ENCODE peak calls at places on chromosome 19, in four cellular contexts. Z is GM12878, U is HL-60, K is K562. D is an unnamed sample.

GRCh38 chr19:47266401-47266885 is 8.2 kb upstream of the INAFM1 start:
- DNase-seq in Z (no peak), U (no peak), K (no peak), D (no peak)

GRCh38 chr19:38162094-38162493 is 61.9 kb downstream of the DPF1 start:
- DNase-seq in Z (no peak), U (no peak), K (no peak), D (no peak)

GRCh38 chr19:6238643-6239281 is 41.0 kb downstream of the MLLT1 start:
- DNase-seq in Z (no peak), U (no peak), K (no peak), D (peak; percentile 4)

GRCh38 chr19:47813304-47813994 is 8.3 kb upstream of the CRX start:
- DNase-seq in Z (no peak), U (peak; percentile 64), K (peak; percentile 93), D (peak; percentile 80)

GRCh38 chr19:38932425-38933179 is 1.9 kb downstream of the MRPS12 start:
- DNase-seq in Z (no peak), U (peak; percentile 45), K (peak; percentile 20), D (no peak)

GRCh38 chr19:43524922-43525835 is 1.8 kb downstream of the ETHE1 start:
- DNase-seq in Z (peak; percentile 44), U (peak; percentile 92), K (no peak), D (no peak)

GRCh38 chr19:46716672-46717033 is 261 bp downstream of the PRKD2 start:
- DNase-seq in Z (no peak), U (no peak), K (peak; percentile 45), D (no peak)

GRCh38 chr19:46753420-46754155 is 7.3 kb upstream of the STRN4 start:
- DNase-seq in Z (no peak), U (peak; percentile 77), K (peak; percentile 50), D (peak; percentile 73)

GRCh38 chr19:42343344-42344110 is 18.1 kb downstream of the MEGF8 start:
- DNase-seq in Z (no peak), U (no peak), K (no peak), D (no peak)

GRCh38 chr19:56015756-56016155 is 29.2 kb downstream of the NLRP5 start:
- DNase-seq in Z (no peak), U (no peak), K (peak; percentile 22), D (no peak)

GRCh38 chr19:58356971-58357797 is 3.9 kb upstream of the A1BG start:
- DNase-seq in Z (no peak), U (no peak), K (no peak), D (no peak)

GRCh38 chr19:43639507-43640423 is at the start of gene CADM4:
- DNase-seq in Z (no peak), U (no peak), K (peak; percentile 89), D (peak; percentile 49)

GRCh38 chr19:31214997-31215396 is 134.2 kb downstream of the TSHZ3 start:
- DNase-seq in Z (no peak), U (no peak), K (no peak), D (no peak)

GRCh38 chr19:10295847-10296591 is 6.3 kb downstream of the ICAM5 start:
- DNase-seq in Z (no peak), U (no peak), K (peak; percentile 21), D (no peak)

GRCh38 chr19:9819590-9819898 is 665 bp upstream of the FBXL12 start:
- DNase-seq in Z (no peak), U (no peak), K (peak; percentile 91), D (no peak)

GRCh38 chr19:30447276-30447870 is 75.2 kb downstream of the ZNF536 start:
- DNase-seq in Z (no peak), U (no peak), K (no peak), D (no peak)

GRCh38 chr19:32691952-32692726 is 518 bp downstream of the NUDT19 start:
- DNase-seq in Z (no peak), U (peak; percentile 77), K (peak; percentile 65), D (peak; percentile 46)

GRCh38 chr19:52170863-52171320 is 529 bp downstream of the ZNF836 start:
- DNase-seq in Z (no peak), U (peak; percentile 3), K (no peak), D (peak; percentile 25)

GRCh38 chr19:33208371-33208770 is 14.2 kb downstream of the LRP3 start:
- DNase-seq in Z (no peak), U (no peak), K (no peak), D (no peak)

GRCh38 chr19:30580673-30581072 is 208.5 kb downstream of the ZNF536 start:
- DNase-seq in Z (no peak), U (no peak), K (no peak), D (no peak)

GRCh38 chr19:52464798-52465470 is 11.6 kb downstream of the ZNF578 start:
- DNase-seq in Z (no peak), U (no peak), K (peak; percentile 48), D (no peak)

GRCh38 chr19:37329686-37330085 is 41.2 kb upstream of the ZNF527 start:
- DNase-seq in Z (no peak), U (no peak), K (no peak), D (no peak)

GRCh38 chr19:42514449-42514848 is 13.8 kb downstream of the CEACAM1 start:
- DNase-seq in Z (no peak), U (no peak), K (no peak), D (no peak)

GRCh38 chr19:31317542-31317941 is 31.7 kb downstream of the TSHZ3 start:
- DNase-seq in Z (no peak), U (no peak), K (no peak), D (no peak)

GRCh38 chr19:46885411-46885810 is 24.6 kb downstream of the ARHGAP35 start:
- DNase-seq in Z (no peak), U (no peak), K (no peak), D (no peak)

GRCh38 chr19:17076539-17076919 is 952 bp downstream of the MYO9B start:
- DNase-seq in Z (no peak), U (no peak), K (no peak), D (no peak)

GRCh38 chr19:51083783-51084182 is 1.1 kb upstream of the KLK14 start:
- DNase-seq in Z (no peak), U (no peak), K (no peak), D (no peak)

GRCh38 chr19:2491130-2491801 is 15.3 kb downstream of the GADD45B start:
- DNase-seq in Z (no peak), U (no peak), K (no peak), D (no peak)

GRCh38 chr19:10193666-10194499 is 870 bp downstream of the DNMT1 start:
- DNase-seq in Z (no peak), U (no peak), K (peak; percentile 75), D (no peak)

GRCh38 chr19:22784051-22784450 is at the start of gene ZNF99:
- DNase-seq in Z (no peak), U (no peak), K (no peak), D (no peak)

GRCh38 chr19:46624958-46625661 is at the start of gene PTGIR:
- DNase-seq in Z (no peak), U (peak; percentile 29), K (peak; percentile 67), D (no peak)

GRCh38 chr19:14408641-14409120 is 10.5 kb downstream of the DDX39A start:
- DNase-seq in Z (no peak), U (no peak), K (peak; percentile 12), D (no peak)

GRCh38 chr19:46704379-46705076 is 12.4 kb downstream of the PRKD2 start:
- DNase-seq in Z (no peak), U (peak; percentile 78), K (peak; percentile 79), D (peak; percentile 87)

DNA sequence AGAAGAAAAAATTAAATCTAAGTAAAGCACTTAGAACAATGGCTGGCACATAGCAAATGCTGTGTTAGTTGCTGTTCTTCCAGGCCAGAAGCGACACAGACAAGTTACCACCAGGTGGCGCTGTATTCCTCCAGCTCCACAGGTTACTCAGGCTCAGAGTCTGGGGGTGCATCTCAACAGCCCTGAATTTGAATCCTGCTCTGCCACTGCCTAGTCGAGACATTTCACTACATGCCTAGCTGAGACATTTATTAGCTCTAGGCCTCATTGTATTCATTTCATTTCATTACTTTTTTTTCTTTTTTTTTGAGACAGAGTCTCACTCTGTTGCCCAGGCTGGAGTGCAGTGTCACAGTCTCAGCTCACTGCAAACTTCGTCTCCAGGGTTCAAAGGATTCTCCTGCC is 16.4 kb upstream of the CYP2B6 start:
- DNase-seq in Z (peak; percentile 3), U (peak; percentile 60), K (peak; percentile 78), D (peak; percentile 37)
- TF ChIP-seq SPI1 in Z (no peak), U (no peak), K (no peak), D (no peak)

GRCh38 chr19:44779150-44779549 is 1.5 kb downstream of the CBLC start:
- DNase-seq in Z (no peak), U (no peak), K (no peak), D (no peak)

GRCh38 chr19:44782729-44783128 is 5.0 kb downstream of the CBLC start:
- DNase-seq in Z (no peak), U (no peak), K (no peak), D (no peak)

GRCh38 chr19:44785271-44785670 is 7.6 kb downstream of the CBLC start:
- DNase-seq in Z (no peak), U (no peak), K (no peak), D (no peak)

GRCh38 chr19:44785993-44786392 is 8.3 kb downstream of the CBLC start:
- DNase-seq in Z (no peak), U (no peak), K (no peak), D (no peak)

GRCh38 chr19:44783545-44783944 is 5.9 kb downstream of the CBLC start:
- DNase-seq in Z (no peak), U (no peak), K (no peak), D (no peak)
- TF ChIP-seq POLR2AphosphoS5 in Z (no peak), U (no peak), K (no peak), D (no peak)

GRCh38 chr19:677201-677600 is 1.0 kb downstream of the FSTL3 start:
- DNase-seq in Z (no peak), U (no peak), K (no peak), D (no peak)

GRCh38 chr19:676007-676342 is 217 bp upstream of the FSTL3 start:
- DNase-seq in Z (no peak), U (no peak), K (no peak), D (no peak)

GRCh38 chr19:674282-675151 is 1.7 kb upstream of the FSTL3 start:
- DNase-seq in Z (no peak), U (no peak), K (no peak), D (no peak)

GRCh38 chr19:677601-678380 is 1.6 kb downstream of the FSTL3 start:
- DNase-seq in Z (no peak), U (no peak), K (no peak), D (no peak)

GRCh38 chr19:676343-677105 is at the start of gene FSTL3:
- DNase-seq in Z (no peak), U (no peak), K (peak; percentile 70), D (no peak)
- TF ChIP-seq SPI1 in Z (no peak), U (no peak), K (no peak), D (no peak)

DNA sequence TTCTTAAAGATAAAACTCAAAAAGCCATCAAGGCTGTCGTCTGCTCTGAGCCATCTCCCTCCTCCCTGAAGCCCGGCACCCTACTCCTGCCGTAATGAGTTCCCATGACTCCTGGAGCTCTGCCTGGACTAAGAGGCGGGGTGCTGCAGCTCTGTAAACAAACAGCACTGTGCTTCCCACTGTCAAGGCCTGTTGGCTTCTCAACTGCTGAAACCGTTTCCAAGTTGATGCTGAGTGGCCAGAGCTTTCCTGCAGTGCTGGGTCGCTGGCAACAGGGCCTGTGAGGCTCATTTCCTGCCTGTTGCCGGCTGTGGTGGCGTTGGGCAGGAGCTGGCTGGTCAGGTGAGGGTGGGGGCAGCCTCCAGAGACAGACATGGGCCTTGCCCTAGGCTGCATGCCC is 26.7 kb upstream of the ISYNA1 start:
- DNase-seq in Z (no peak), U (no peak), K (no peak), D (no peak)
- TF ChIP-seq POLR2AphosphoS5 in Z (no peak), U (no peak), K (no peak), D (no peak)

D was measured in GM12891.